ENCODE peak calls at places on chromosome 2, in six cellular contexts. M is A549, R is stomach, E is H1, B is upper lobe of left lung, Q is sigmoid colon. S is an unnamed sample.

GRCh38 chr2:116719841-116720240 is 1094.7 kb upstream of the DDX18 start:
- DNase-seq in M (no peak), R (no peak), E (no peak), B (no peak), Q (no peak), S (no peak)

GRCh38 chr2:124778076-124778475 is 753.0 kb downstream of the CNTNAP5 start:
- DNase-seq in M (no peak), R (no peak), E (no peak), B (no peak), Q (no peak), S (no peak)

GRCh38 chr2:36570416-36570815 is 27.6 kb downstream of the FEZ2 start:
- DNase-seq in M (no peak), R (no peak), E (no peak), B (no peak), Q (no peak), S (no peak)

GRCh38 chr2:15693926-15694588 is 102.4 kb downstream of the DDX1 start:
- DNase-seq in M (no peak), R (no peak), E (no peak), B (peak; percentile 79), Q (no peak), S (no peak)

GRCh38 chr2:65351234-65351947 is 81.0 kb downstream of the SPRED2 start:
- DNase-seq in M (no peak), R (no peak), E (no peak), B (no peak), Q (no peak), S (no peak)

GRCh38 chr2:241817126-241817820 is 8.3 kb downstream of the NEU4 start:
- DNase-seq in M (no peak), R (no peak), E (no peak), B (peak; percentile 58), Q (peak; percentile 59), S (peak; percentile 2)

GRCh38 chr2:207230261-207231105 is 64.7 kb upstream of the KLF7 start:
- DNase-seq in M (peak; percentile 35), R (no peak), E (peak; percentile 62), B (no peak), Q (no peak), S (no peak)

GRCh38 chr2:56770490-56770889 is 586.7 kb downstream of the CCDC85A start:
- DNase-seq in M (no peak), R (no peak), E (no peak), B (no peak), Q (no peak), S (no peak)

GRCh38 chr2:194020155-194020554 is 1636.9 kb upstream of the SLC39A10 start:
- DNase-seq in M (no peak), R (no peak), E (no peak), B (peak; percentile 72), Q (no peak), S (no peak)

GRCh38 chr2:238488347-238488826 is 61.7 kb downstream of the ASB1 start:
- DNase-seq in M (no peak), R (no peak), E (no peak), B (no peak), Q (no peak), S (no peak)

GRCh38 chr2:162487816-162488215 is 143.9 kb downstream of the GCA start:
- DNase-seq in M (no peak), R (no peak), E (no peak), B (no peak), Q (no peak), S (no peak)

GRCh38 chr2:28627722-28628480 is 123.7 kb upstream of the PPP1CB start:
- DNase-seq in M (no peak), R (no peak), E (no peak), B (no peak), Q (peak; percentile 80), S (no peak)

GRCh38 chr2:208010501-208010900 is 14.8 kb downstream of the PLEKHM3 start:
- DNase-seq in M (no peak), R (no peak), E (no peak), B (no peak), Q (no peak), S (no peak)

GRCh38 chr2:239454507-239454906 is 53.7 kb upstream of the HDAC4 start:
- DNase-seq in M (no peak), R (no peak), E (no peak), B (no peak), Q (no peak), S (no peak)

GRCh38 chr2:240811346-240812300 is 8.4 kb downstream of the KIF1A start:
- DNase-seq in M (no peak), R (peak; percentile 10), E (no peak), B (peak; percentile 41), Q (peak; percentile 56), S (no peak)

GRCh38 chr2:134362751-134363150 is 108.9 kb downstream of the MGAT5 start:
- DNase-seq in M (no peak), R (no peak), E (no peak), B (no peak), Q (no peak), S (no peak)

GRCh38 chr2:177984739-177985138 is 87.8 kb downstream of the PDE11A start:
- DNase-seq in M (no peak), R (no peak), E (no peak), B (no peak), Q (no peak), S (no peak)

GRCh38 chr2:74045454-74045853 is 60.7 kb downstream of the TET3 start:
- DNase-seq in M (no peak), R (no peak), E (no peak), B (no peak), Q (no peak), S (no peak)

GRCh38 chr2:19041773-19042172 is 316.6 kb downstream of the OSR1 start:
- DNase-seq in M (no peak), R (no peak), E (no peak), B (no peak), Q (no peak), S (no peak)

GRCh38 chr2:116088246-116088645 is 1645.8 kb downstream of the DPP10 start:
- DNase-seq in M (no peak), R (no peak), E (no peak), B (no peak), Q (no peak), S (no peak)

GRCh38 chr2:172864182-172864581 is 128.5 kb downstream of the RAPGEF4 start:
- DNase-seq in M (peak; percentile 64), R (peak; percentile 64), E (peak; percentile 88), B (no peak), Q (peak; percentile 69), S (peak; percentile 56)

GRCh38 chr2:18454692-18455255 is 105.7 kb downstream of the RDH14 start:
- DNase-seq in M (no peak), R (no peak), E (no peak), B (no peak), Q (no peak), S (no peak)

GRCh38 chr2:26727641-26728561 is 35.4 kb downstream of the KCNK3 start:
- DNase-seq in M (no peak), R (no peak), E (no peak), B (peak; percentile 86), Q (no peak), S (no peak)

DNA sequence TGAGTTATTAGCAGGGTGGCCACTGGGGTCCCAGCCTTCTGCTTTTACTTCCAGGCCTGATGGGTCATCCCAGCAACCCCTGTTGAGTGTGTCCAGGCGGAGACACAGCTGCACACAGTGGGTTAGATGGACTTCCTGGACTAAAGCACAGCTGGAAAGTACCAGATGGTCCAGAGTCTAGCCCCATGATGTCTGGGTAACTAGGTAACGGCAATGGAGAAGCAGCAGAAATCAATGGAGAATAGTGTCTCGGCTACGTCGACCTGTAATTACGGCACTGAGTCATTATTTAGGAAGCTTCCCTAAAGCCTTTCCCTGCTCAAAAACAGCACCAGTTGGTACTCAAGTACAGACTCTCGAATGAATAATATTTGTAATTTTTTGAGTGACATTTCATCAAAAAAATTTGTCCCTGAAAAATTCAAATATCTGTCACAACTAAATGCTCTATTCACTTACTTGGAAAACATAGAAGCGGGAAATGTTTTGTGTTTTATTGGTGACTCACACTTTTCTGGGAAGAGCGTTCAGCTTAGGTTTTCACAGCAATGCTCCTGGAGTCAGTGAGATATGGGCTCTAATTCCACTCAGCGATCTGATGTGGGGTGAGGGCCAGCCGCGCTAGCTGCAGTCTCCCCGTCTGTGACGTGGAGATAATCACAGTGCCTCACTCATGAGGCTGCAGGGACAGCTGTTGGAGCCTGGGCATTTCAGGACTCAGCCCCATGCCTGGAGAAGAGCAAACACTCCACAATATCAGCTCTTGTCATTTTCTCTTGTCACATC is 16.2 kb upstream of the ARL4C start:
- DNase-seq in M (no peak), R (no peak), E (no peak), B (no peak), Q (no peak), S (no peak)
- TF ChIP-seq EP300 in M (no peak), R (no peak), E (no peak), B (no peak), Q (no peak), S (no peak)

GRCh38 chr2:143132360-143132759 is 3.1 kb downstream of the ARHGAP15 start:
- DNase-seq in M (no peak), R (no peak), E (no peak), B (no peak), Q (no peak), S (no peak)
- TF ChIP-seq POLR2A in M (no peak), R (no peak), E (no peak), B (no peak), Q (no peak), S (no peak)

DNA sequence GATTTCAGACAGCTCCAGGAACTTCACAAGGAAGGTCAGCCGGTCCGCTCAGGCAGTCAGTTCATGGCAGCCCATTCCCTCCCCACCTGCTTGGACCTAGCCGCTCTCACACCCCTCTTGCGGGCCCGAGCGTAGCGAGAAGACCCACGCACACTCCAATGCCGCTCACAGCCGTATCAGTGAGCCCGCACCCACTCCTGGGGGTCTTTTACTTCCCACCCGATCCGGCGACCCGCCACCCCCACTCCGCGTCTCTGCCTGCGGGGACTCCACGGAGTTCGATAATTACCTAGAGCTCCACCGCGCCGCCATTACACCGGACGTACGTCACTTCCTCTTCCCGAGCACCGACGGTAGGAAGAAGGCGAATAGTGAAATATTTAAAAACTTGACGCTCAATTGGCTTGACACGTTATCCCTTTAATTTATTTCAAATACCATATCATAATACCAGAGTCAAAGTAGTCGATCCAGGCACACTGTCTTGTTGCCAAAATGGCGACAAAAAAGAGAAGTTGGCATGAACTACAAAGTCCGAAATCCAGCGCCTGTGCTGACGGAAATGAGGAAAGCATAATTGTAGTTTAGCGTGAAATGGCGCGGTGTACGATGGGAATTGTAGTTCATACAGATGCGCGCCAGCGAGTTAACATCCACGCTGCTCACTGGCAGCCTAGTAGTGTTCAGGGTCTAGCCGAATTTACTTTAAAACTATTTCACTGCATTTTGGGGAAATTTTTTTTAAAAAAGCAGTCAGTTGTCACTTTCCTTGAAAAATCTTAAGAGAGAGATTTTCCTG is at the start of gene CWC22:
- DNase-seq in M (peak; percentile 92), R (peak; percentile 85), E (peak; percentile 81), B (peak; percentile 91), Q (peak; percentile 95), S (peak; percentile 95)
- TF ChIP-seq EP300 in M (no peak), R (no peak), E (no peak), B (peak; percentile 23), Q (no peak), S (peak; percentile 92)

GRCh38 chr2:230413465-230413864 is 2.5 kb upstream of the SP100 start:
- DNase-seq in M (peak; percentile 14), R (no peak), E (no peak), B (no peak), Q (no peak), S (no peak)

GRCh38 chr2:230417436-230417835 is 1.4 kb downstream of the SP100 start:
- DNase-seq in M (no peak), R (no peak), E (no peak), B (no peak), Q (no peak), S (no peak)

GRCh38 chr2:230414302-230414701 is 1.7 kb upstream of the SP100 start:
- DNase-seq in M (no peak), R (no peak), E (no peak), B (no peak), Q (no peak), S (no peak)

GRCh38 chr2:230418341-230419016 is 2.5 kb downstream of the SP100 start:
- DNase-seq in M (no peak), R (no peak), E (no peak), B (no peak), Q (no peak), S (no peak)

GRCh38 chr2:230416061-230416721 is at the start of gene SP100:
- DNase-seq in M (peak; percentile 69), R (peak; percentile 82), E (no peak), B (peak; percentile 87), Q (peak; percentile 90), S (peak; percentile 52)
- TF ChIP-seq POLR2A in M (peak; percentile 66), R (no peak), E (no peak), B (peak; percentile 91), Q (peak; percentile 55), S (peak; percentile 63)